ENCODE peak calls at places on chromosomes 16 and 17, in five cellular contexts. O, B, Y, P and N are unnamed samples.

GRCh38 chr17:56679148-56679766 is 85.8 kb downstream of the NOG start:
- DNase-seq in O (no peak), B (peak), Y (no peak), P (peak), N (peak)

GRCh38 chr17:66115246-66115645 is 76.7 kb downstream of the CEP112 start:
- DNase-seq in O (no peak), B (no peak), Y (no peak), P (no peak), N (no peak)

GRCh38 chr16:86319871-86320270 is 190.5 kb upstream of the FOXF1 start:
- DNase-seq in O (no peak), B (no peak), Y (no peak), P (no peak), N (no peak)

GRCh38 chr16:57677622-57678369 is 9.7 kb downstream of the ADGRG3 start:
- DNase-seq in O (no peak), B (no peak), Y (no peak), P (no peak), N (no peak)

GRCh38 chr17:78658281-78658785 is 81.1 kb upstream of the DNAH17 start:
- DNase-seq in O (no peak), B (no peak), Y (no peak), P (peak), N (no peak)

GRCh38 chr17:64599187-64599676 is 62.9 kb downstream of the SMURF2 start:
- DNase-seq in O (no peak), B (no peak), Y (no peak), P (peak), N (no peak)

GRCh38 chr16:80323187-80323807 is 217.5 kb upstream of the DYNLRB2 start:
- DNase-seq in O (no peak), B (no peak), Y (no peak), P (no peak), N (no peak)

GRCh38 chr17:27559506-27559931 is 71.5 kb upstream of the LGALS9 start:
- DNase-seq in O (no peak), B (peak), Y (no peak), P (peak), N (no peak)

GRCh38 chr16:27746076-27746855 is 196.3 kb downstream of the KATNIP start:
- DNase-seq in O (no peak), B (no peak), Y (no peak), P (no peak), N (no peak)

GRCh38 chr17:77894126-77894956 is 64.2 kb upstream of the TNRC6C start:
- DNase-seq in O (no peak), B (no peak), Y (no peak), P (no peak), N (no peak)

GRCh38 chr16:64278196-64278595 is 843.7 kb downstream of the CDH11 start:
- DNase-seq in O (no peak), B (no peak), Y (peak), P (peak), N (no peak)

GRCh38 chr17:46771601-46772012 is 46.9 kb downstream of the WNT3 start:
- DNase-seq in O (no peak), B (peak), Y (no peak), P (no peak), N (no peak)

GRCh38 chr17:33052856-33053255 is 61.2 kb downstream of the SPACA3 start:
- DNase-seq in O (no peak), B (no peak), Y (no peak), P (no peak), N (no peak)

GRCh38 chr16:88905563-88905962 is 39.1 kb upstream of the PABPN1L start:
- DNase-seq in O (no peak), B (peak), Y (no peak), P (no peak), N (peak)

GRCh38 chr17:76585649-76586593 is at the start of gene ST6GALNAC2:
- DNase-seq in O (peak), B (peak), Y (no peak), P (peak), N (no peak)

GRCh38 chr17:77873518-77874302 is 84.8 kb upstream of the TNRC6C start:
- DNase-seq in O (no peak), B (no peak), Y (no peak), P (no peak), N (no peak)

GRCh38 chr17:35934760-35935159 is 4.2 kb upstream of the RDM1 start:
- DNase-seq in O (no peak), B (no peak), Y (no peak), P (no peak), N (no peak)